ENCODE peak calls at places on chromosome 6, in ten cellular contexts. R is cerebellar cortex; V is Daoy; Y is SW 1271; C is left ventricle myocardium inferior; W is CD4-positive, alpha-beta T cell; U is adipocyte; D is cardiac fibroblast; J is anterior cingulate cortex; O is HEK293T. H is an unnamed sample.

GRCh38 chr6:34657307-34657978 is 39.1 kb downstream of the ILRUN start:
- DNase-seq in V (peak; percentile 89), U (peak; percentile 91), C (no peak), O (no peak), D (peak; percentile 83), Y (peak; percentile 78), J (no peak), W (no peak), R (no peak), H (peak; percentile 29)

GRCh38 chr6:131948692-131949614 is 2.2 kb downstream of the CCN2 start:
- DNase-seq in O (no peak), W (no peak), U (peak; percentile 73), D (peak; percentile 92), V (peak; percentile 74), Y (peak; percentile 51), J (no peak), R (no peak), C (no peak), H (peak; percentile 80)

GRCh38 chr6:41111017-41111416 is 38.2 kb downstream of the NFYA start:
- DNase-seq in U (no peak), C (no peak), R (no peak), D (no peak), W (no peak), V (no peak), Y (no peak), J (no peak), O (no peak), H (no peak)

GRCh38 chr6:27791182-27791939 is 120.8 kb downstream of the OR2B2 start:
- DNase-seq in J (peak; percentile 28), O (peak; percentile 54), V (peak; percentile 87), R (peak; percentile 85), D (peak; percentile 86), U (peak; percentile 88), W (no peak), Y (peak; percentile 90), C (peak; percentile 45), H (peak; percentile 10)

GRCh38 chr6:27019651-27020552 is 227.6 kb upstream of the PRSS16 start:
- DNase-seq in V (peak; percentile 96), C (peak; percentile 79), J (peak; percentile 72), R (peak; percentile 87), Y (peak; percentile 96), D (peak; percentile 94), W (peak; percentile 48), O (peak; percentile 86), U (peak; percentile 95), H (peak; percentile 97)

GRCh38 chr6:44646355-44646754 is 258.8 kb downstream of the CDC5L start:
- DNase-seq in R (no peak), J (no peak), Y (no peak), U (no peak), O (no peak), V (no peak), C (no peak), D (peak; percentile 73), W (no peak), H (no peak)

GRCh38 chr6:170445487-170445886 is 107.6 kb downstream of the PSMB1 start:
- DNase-seq in O (no peak), D (no peak), V (no peak), U (no peak), J (no peak), R (no peak), Y (no peak), W (no peak), C (no peak), H (no peak)

GRCh38 chr6:111565316-111566221 is 40.1 kb downstream of the TRAF3IP2 start:
- DNase-seq in R (no peak), W (no peak), O (no peak), D (no peak), V (no peak), C (no peak), Y (no peak), U (no peak), J (no peak), H (no peak)

GRCh38 chr6:40348591-40348990 is 238.6 kb downstream of the LRFN2 start:
- DNase-seq in O (peak; percentile 2), U (no peak), Y (no peak), D (no peak), V (no peak), R (no peak), W (peak; percentile 6), C (no peak), J (no peak), H (no peak)

GRCh38 chr6:5344038-5344437 is 82.7 kb downstream of the FARS2 start:
- DNase-seq in U (no peak), C (no peak), O (no peak), Y (no peak), V (no peak), J (no peak), R (no peak), D (no peak), W (no peak), H (no peak)

GRCh38 chr6:87095056-87095527 is at the start of gene CGA:
- DNase-seq in J (no peak), C (no peak), U (no peak), W (no peak), R (no peak), V (no peak), Y (no peak), O (no peak), D (no peak), H (no peak)

GRCh38 chr6:69179681-69180080 is 544.6 kb downstream of the ADGRB3 start:
- DNase-seq in C (no peak), R (no peak), V (no peak), O (no peak), J (no peak), D (no peak), W (no peak), U (no peak), Y (no peak), H (no peak)

GRCh38 chr6:17115251-17116089 is 13.6 kb downstream of the STMND1 start:
- DNase-seq in W (no peak), R (no peak), D (peak; percentile 89), V (peak; percentile 85), C (no peak), U (peak; percentile 90), J (no peak), O (no peak), Y (peak; percentile 70), H (peak; percentile 34)

GRCh38 chr6:127154509-127154908 is 36.0 kb downstream of the RSPO3 start:
- DNase-seq in R (no peak), J (no peak), V (no peak), O (no peak), D (no peak), Y (no peak), C (no peak), W (no peak), U (no peak), H (no peak)

GRCh38 chr6:28486533-28486932 is 29.1 kb downstream of the GPX6 start:
- DNase-seq in R (no peak), Y (no peak), O (no peak), D (no peak), J (no peak), W (no peak), V (no peak), U (no peak), C (no peak), H (no peak)

GRCh38 chr6:34276881-34277762 is 28.3 kb upstream of the SMIM29 start:
- DNase-seq in V (no peak), D (no peak), C (peak; percentile 35), W (no peak), U (no peak), J (no peak), Y (no peak), O (no peak), R (peak; percentile 71), H (no peak)

GRCh38 chr6:88442731-88443130 is 276.6 kb upstream of the CNR1 start:
- DNase-seq in Y (no peak), U (no peak), O (no peak), V (no peak), J (no peak), W (no peak), C (no peak), R (no peak), D (no peak), H (no peak)

GRCh38 chr6:336159-337114 is 44.1 kb downstream of the DUSP22 start:
- DNase-seq in U (no peak), O (no peak), W (no peak), V (no peak), D (no peak), Y (no peak), J (no peak), C (peak; percentile 12), R (no peak), H (no peak)

GRCh38 chr6:151452750-151453427 is 963 bp upstream of the RMND1 start:
- DNase-seq in J (no peak), R (peak; percentile 29), D (peak; percentile 39), Y (no peak), O (no peak), C (peak; percentile 32), U (peak; percentile 76), V (peak; percentile 58), W (no peak), H (peak; percentile 33)

GRCh38 chr6:3456395-3456767 is 469 bp downstream of the SLC22A23 start:
- DNase-seq in O (peak; percentile 47), R (no peak), U (peak; percentile 57), Y (no peak), V (no peak), J (no peak), D (no peak), C (no peak), W (no peak), H (no peak)

GRCh38 chr6:148653138-148653776 is 93.6 kb upstream of the UST start:
- DNase-seq in Y (peak; percentile 11), U (no peak), O (no peak), V (no peak), D (no peak), J (no peak), C (no peak), R (no peak), W (no peak), H (no peak)

GRCh38 chr6:51594981-51595380 is 492.4 kb downstream of the PKHD1 start:
- DNase-seq in R (no peak), W (no peak), D (no peak), J (no peak), V (no peak), C (no peak), Y (no peak), O (no peak), U (no peak), H (no peak)

GRCh38 chr6:139881728-139882211 is 507.3 kb upstream of the CITED2 start:
- DNase-seq in O (peak; percentile 48), V (peak; percentile 26), U (peak; percentile 52), R (peak; percentile 64), D (peak; percentile 55), C (no peak), Y (peak; percentile 58), J (no peak), W (no peak), H (peak; percentile 47)

GRCh38 chr6:100343678-100344077 is 121.0 kb downstream of the SIM1 start:
- DNase-seq in J (no peak), R (no peak), U (no peak), C (no peak), D (peak; percentile 29), V (peak; percentile 38), W (no peak), O (no peak), Y (no peak), H (peak; percentile 39)

GRCh38 chr6:109255946-109256628 is 126.2 kb downstream of the CD164 start:
- DNase-seq in J (no peak), R (no peak), U (no peak), Y (no peak), V (no peak), C (no peak), D (peak; percentile 25), O (no peak), W (no peak), H (no peak)

GRCh38 chr6:168195712-168196111 is 116.7 kb upstream of the FRMD1 start:
- DNase-seq in D (no peak), J (no peak), O (no peak), U (no peak), R (no peak), V (no peak), Y (no peak), C (no peak), W (peak; percentile 8), H (no peak)

GRCh38 chr6:77470983-77471382 is 7.7 kb upstream of the HTR1B start:
- DNase-seq in Y (no peak), O (no peak), D (no peak), J (no peak), U (no peak), R (no peak), V (no peak), W (no peak), C (no peak), H (no peak)

GRCh38 chr6:152277826-152278247 is 359.3 kb downstream of the SYNE1 start:
- DNase-seq in J (no peak), W (no peak), Y (no peak), U (no peak), O (no peak), C (peak; percentile 43), D (no peak), V (no peak), R (no peak), H (no peak)